ENCODE peak calls at places on chromosomes 1 and 21, in four cellular contexts. I is activated CD4-positive, alpha-beta T cell treated with anti-CD3 and anti-CD28 coated beads, Interleukin-2, amount 50 U/mL, for 1 hour; J is fibroblast of mammary gland; D is NCI-H146. Y is an unnamed sample.

GRCh38 chr1:206797534-206798383 is 25.5 kb upstream of the IL10 start:
- DNase-seq in I (no peak), J (no peak), D (no peak), Y (no peak)

GRCh38 chr1:230105754-230106625 is 39.0 kb downstream of the GALNT2 start:
- DNase-seq in I (no peak), J (peak; percentile 95), D (no peak), Y (no peak)

GRCh38 chr1:165843304-165843703 is 15.9 kb downstream of the UCK2 start:
- DNase-seq in J (peak; percentile 68), D (no peak), I (no peak), Y (no peak)

GRCh38 chr1:23664837-23665795 is 26.5 kb upstream of the RPL11 start:
- DNase-seq in I (peak; percentile 3), J (peak; percentile 52), D (peak; percentile 36), Y (no peak)

GRCh38 chr1:41726899-41727748 is 191.6 kb downstream of the HIVEP3 start:
- DNase-seq in I (no peak), J (no peak), D (no peak), Y (no peak)

GRCh38 chr1:26538480-26539412 is 9.2 kb downstream of the RPS6KA1 start:
- DNase-seq in I (peak; percentile 26), D (no peak), J (peak; percentile 53), Y (peak; percentile 22)

GRCh38 chr1:109969907-109970306 is 14.7 kb upstream of the AHCYL1 start:
- DNase-seq in J (no peak), I (no peak), D (no peak), Y (no peak)

GRCh38 chr21:44972301-44972814 is 32.5 kb downstream of the SLX9 start:
- DNase-seq in D (no peak), J (no peak), I (no peak), Y (no peak)

GRCh38 chr1:178126790-178127189 is 32.9 kb downstream of the RASAL2 start:
- DNase-seq in D (no peak), I (no peak), J (peak; percentile 98), Y (no peak)

GRCh38 chr1:22594396-22594795 is 31.1 kb downstream of the EPHA8 start:
- DNase-seq in D (no peak), I (no peak), J (no peak), Y (no peak)

GRCh38 chr1:158067651-158068050 is 74.2 kb downstream of the KIRREL1 start:
- DNase-seq in J (peak; percentile 77), D (no peak), I (no peak), Y (no peak)

GRCh38 chr1:203204776-203205175 is 18.3 kb upstream of the CHI3L1 start:
- DNase-seq in J (peak; percentile 15), D (no peak), I (no peak), Y (no peak)

GRCh38 chr1:199463521-199464127 is 563.9 kb upstream of the NR5A2 start:
- DNase-seq in I (no peak), J (peak; percentile 71), D (peak; percentile 31), Y (no peak)

GRCh38 chr1:202994756-202995155 is 12.4 kb upstream of the TMEM183A start:
- DNase-seq in I (no peak), D (no peak), J (no peak), Y (no peak)

GRCh38 chr1:4853930-4854329 is 199.5 kb downstream of the AJAP1 start:
- DNase-seq in J (no peak), I (no peak), D (no peak), Y (no peak)

GRCh38 chr21:42892582-42892930 is 553 bp upstream of the NDUFV3 start:
- DNase-seq in I (no peak), J (no peak), D (peak; percentile 53), Y (no peak)

GRCh38 chr1:84271452-84272273 is 29.8 kb upstream of the SAMD13 start:
- DNase-seq in J (peak; percentile 47), D (peak; percentile 21), I (no peak), Y (no peak)

GRCh38 chr1:46133946-46134345 is 1.5 kb upstream of the PIK3R3 start:
- DNase-seq in J (no peak), I (no peak), D (peak; percentile 26), Y (no peak)

GRCh38 chr1:150596095-150596892 is 16.9 kb upstream of the MCL1 start:
- DNase-seq in J (peak; percentile 66), I (no peak), D (no peak), Y (no peak)

GRCh38 chr1:97489834-97490233 is 431.0 kb downstream of the DPYD start:
- DNase-seq in J (peak; percentile 67), D (no peak), I (no peak), Y (no peak)

GRCh38 chr1:26337206-26337535 is 16.8 kb downstream of the CRYBG2 start:
- DNase-seq in D (no peak), I (no peak), J (no peak), Y (no peak)

GRCh38 chr1:101203812-101204540 is 32.8 kb upstream of the S1PR1 start:
- DNase-seq in D (peak; percentile 34), J (peak; percentile 56), I (no peak), Y (no peak)

GRCh38 chr1:246117066-246117791 is 389.9 kb downstream of the SMYD3 start:
- DNase-seq in D (peak; percentile 47), J (peak; percentile 62), I (peak; percentile 16), Y (peak; percentile 22)

GRCh38 chr1:31326461-31326860 is 29.6 kb downstream of the ZCCHC17 start:
- DNase-seq in D (no peak), I (no peak), J (no peak), Y (no peak)

GRCh38 chr1:238677567-238677966 is 708.8 kb upstream of the CHRM3 start:
- DNase-seq in D (no peak), J (peak; percentile 77), I (no peak), Y (no peak)

GRCh38 chr1:168933143-168933840 is 173.2 kb upstream of the ATP1B1 start:
- DNase-seq in D (no peak), J (no peak), I (no peak), Y (no peak)

GRCh38 chr1:6011946-6012258 is 19.7 kb upstream of the NPHP4 start:
- DNase-seq in D (no peak), I (no peak), J (no peak), Y (no peak)

GRCh38 chr1:40384413-40384762 is 10.9 kb downstream of the SMAP2 start:
- DNase-seq in I (no peak), D (peak; percentile 8), J (no peak), Y (no peak)

GRCh38 chr1:117312453-117313138 is 54.7 kb upstream of the MAN1A2 start:
- DNase-seq in D (peak; percentile 3), J (peak; percentile 56), I (no peak), Y (no peak)

GRCh38 chr21:29030909-29031308 is 6.4 kb downstream of the USP16 start:
- DNase-seq in J (no peak), D (no peak), I (no peak), Y (no peak)

GRCh38 chr1:53653200-53653575 is 85.8 kb downstream of the GLIS1 start:
- DNase-seq in J (no peak), D (no peak), I (no peak), Y (no peak)

GRCh38 chr1:150765229-150765976 is at the start of gene CTSS:
- DNase-seq in D (no peak), J (peak; percentile 25), I (no peak), Y (no peak)

GRCh38 chr1:18353528-18353927 is 127.2 kb upstream of the KLHDC7A start:
- DNase-seq in D (no peak), I (no peak), J (no peak), Y (no peak)

GRCh38 chr1:55214214-55214902 is 806 bp downstream of the USP24 start:
- DNase-seq in I (peak; percentile 18), J (no peak), D (peak; percentile 50), Y (peak; percentile 30)